ENCODE peak calls at places on chromosome 12, in five cellular contexts. D, T, V, M and G are unnamed samples.

GRCh38 chr12:3033538-3033865 is 43.7 kb upstream of the TSPAN9 start:
- DNase-seq in T (no peak), M (no peak), D (no peak), V (no peak), G (no peak)

GRCh38 chr12:100403446-100403845 is 46.6 kb downstream of the SLC17A8 start:
- DNase-seq in M (no peak), V (no peak), D (no peak), T (peak), G (no peak)

GRCh38 chr12:45914090-45914489 is 76.3 kb downstream of the SCAF11 start:
- DNase-seq in M (no peak), T (peak), D (no peak), V (no peak), G (no peak)

GRCh38 chr12:112686373-112686772 is 105.2 kb upstream of the RPH3A start:
- DNase-seq in D (no peak), T (peak), V (no peak), M (no peak), G (no peak)

GRCh38 chr12:104764225-104765073 is 193.6 kb downstream of the SLC41A2 start:
- DNase-seq in T (no peak), V (no peak), D (no peak), M (no peak), G (no peak)

GRCh38 chr12:124456652-124457152 is 110.7 kb downstream of the NCOR2 start:
- DNase-seq in D (peak), M (peak), V (no peak), T (no peak), G (peak)

GRCh38 chr12:105978686-105979085 is 160.1 kb downstream of the NUAK1 start:
- DNase-seq in D (no peak), T (no peak), V (no peak), M (no peak), G (no peak)

GRCh38 chr12:39010406-39010805 is 105.0 kb upstream of the CPNE8 start:
- DNase-seq in M (no peak), T (no peak), D (no peak), V (no peak), G (no peak)

GRCh38 chr12:12365931-12366431 is 9.1 kb downstream of the BORCS5 start:
- DNase-seq in V (no peak), T (peak), M (no peak), D (no peak), G (no peak)

GRCh38 chr12:55842681-55843429 is at the start of gene MMP19:
- DNase-seq in T (peak), D (no peak), V (no peak), M (no peak), G (no peak)

GRCh38 chr12:29581641-29582040 is 84.2 kb upstream of the OVCH1 start:
- DNase-seq in M (no peak), D (no peak), T (peak), V (no peak), G (no peak)

GRCh38 chr12:51937941-51938340 is 13.6 kb upstream of the ACVR1B start:
- DNase-seq in V (no peak), D (no peak), T (no peak), M (no peak), G (no peak)

GRCh38 chr12:117362391-117362790 is 965 bp upstream of the NOS1 start:
- DNase-seq in V (no peak), T (no peak), M (no peak), D (no peak), G (no peak)

GRCh38 chr12:44875417-44875953 is 630 bp downstream of the NELL2 start:
- DNase-seq in T (no peak), V (no peak), D (no peak), M (peak), G (no peak)